ENCODE peak calls at places on chromosomes 12 and 14, in nine cellular contexts. One of them, this sample, is unnamed.

GRCh38 chr12:18782827-18783226 is 44.9 kb downstream of the CAPZA3 start:
- DNase-seq in HCT116: no peak
- DNase-seq in activated CD8-positive, alpha-beta memory T cell treated with anti-CD3 and anti-CD28 coated beads for 24 hours: no peak
- DNase-seq in H9: no peak
- DNase-seq in GOT3: no peak
- DNase-seq in stimulated activated CD8-positive, alpha-beta memory T cell treated with anti-CD3 and anti-CD28 coated beads, Interleukin-7, amount 100 ng/mL, for 24 hours: no peak
- DNase-seq in iPS-NIHi11: no peak
- DNase-seq in progenitor cell of endocrine pancreas: no peak
- DNase-seq in epithelial cell of prostate: no peak
- DNase-seq in this sample: no peak

GRCh38 chr12:9707864-9708808 is 24.8 kb downstream of the CLECL1 start:
- DNase-seq in HCT116: peak
- DNase-seq in activated CD8-positive, alpha-beta memory T cell treated with anti-CD3 and anti-CD28 coated beads for 24 hours: peak
- DNase-seq in H9: peak
- DNase-seq in GOT3: no peak
- DNase-seq in stimulated activated CD8-positive, alpha-beta memory T cell treated with anti-CD3 and anti-CD28 coated beads, Interleukin-7, amount 100 ng/mL, for 24 hours: peak
- DNase-seq in iPS-NIHi11: peak
- DNase-seq in progenitor cell of endocrine pancreas: peak
- DNase-seq in epithelial cell of prostate: no peak
- DNase-seq in this sample: no peak

GRCh38 chr12:51695241-51696010 is 104.4 kb downstream of the SCN8A start:
- DNase-seq in HCT116: no peak
- DNase-seq in activated CD8-positive, alpha-beta memory T cell treated with anti-CD3 and anti-CD28 coated beads for 24 hours: no peak
- DNase-seq in H9: no peak
- DNase-seq in GOT3: no peak
- DNase-seq in stimulated activated CD8-positive, alpha-beta memory T cell treated with anti-CD3 and anti-CD28 coated beads, Interleukin-7, amount 100 ng/mL, for 24 hours: no peak
- DNase-seq in iPS-NIHi11: no peak
- DNase-seq in progenitor cell of endocrine pancreas: no peak
- DNase-seq in epithelial cell of prostate: no peak
- DNase-seq in this sample: no peak

GRCh38 chr12:95118788-95119179 is 45.4 kb upstream of the NR2C1 start:
- DNase-seq in HCT116: no peak
- DNase-seq in activated CD8-positive, alpha-beta memory T cell treated with anti-CD3 and anti-CD28 coated beads for 24 hours: no peak
- DNase-seq in H9: no peak
- DNase-seq in GOT3: no peak
- DNase-seq in stimulated activated CD8-positive, alpha-beta memory T cell treated with anti-CD3 and anti-CD28 coated beads, Interleukin-7, amount 100 ng/mL, for 24 hours: no peak
- DNase-seq in iPS-NIHi11: no peak
- DNase-seq in progenitor cell of endocrine pancreas: no peak
- DNase-seq in epithelial cell of prostate: no peak
- DNase-seq in this sample: no peak

GRCh38 chr14:74648643-74649042 is 36.6 kb upstream of the LTBP2 start:
- DNase-seq in HCT116: no peak
- DNase-seq in activated CD8-positive, alpha-beta memory T cell treated with anti-CD3 and anti-CD28 coated beads for 24 hours: peak
- DNase-seq in H9: no peak
- DNase-seq in GOT3: no peak
- DNase-seq in stimulated activated CD8-positive, alpha-beta memory T cell treated with anti-CD3 and anti-CD28 coated beads, Interleukin-7, amount 100 ng/mL, for 24 hours: no peak
- DNase-seq in iPS-NIHi11: no peak
- DNase-seq in progenitor cell of endocrine pancreas: no peak
- DNase-seq in epithelial cell of prostate: no peak
- DNase-seq in this sample: no peak

GRCh38 chr12:19496249-19497208 is 57.2 kb downstream of the AEBP2 start:
- DNase-seq in HCT116: no peak
- DNase-seq in activated CD8-positive, alpha-beta memory T cell treated with anti-CD3 and anti-CD28 coated beads for 24 hours: no peak
- DNase-seq in H9: no peak
- DNase-seq in GOT3: no peak
- DNase-seq in stimulated activated CD8-positive, alpha-beta memory T cell treated with anti-CD3 and anti-CD28 coated beads, Interleukin-7, amount 100 ng/mL, for 24 hours: no peak
- DNase-seq in iPS-NIHi11: no peak
- DNase-seq in progenitor cell of endocrine pancreas: no peak
- DNase-seq in epithelial cell of prostate: no peak
- DNase-seq in this sample: no peak

GRCh38 chr12:57268264-57268663 is 17.3 kb upstream of the STAC3 start:
- DNase-seq in HCT116: no peak
- DNase-seq in activated CD8-positive, alpha-beta memory T cell treated with anti-CD3 and anti-CD28 coated beads for 24 hours: no peak
- DNase-seq in H9: no peak
- DNase-seq in GOT3: no peak
- DNase-seq in stimulated activated CD8-positive, alpha-beta memory T cell treated with anti-CD3 and anti-CD28 coated beads, Interleukin-7, amount 100 ng/mL, for 24 hours: no peak
- DNase-seq in iPS-NIHi11: no peak
- DNase-seq in progenitor cell of endocrine pancreas: no peak
- DNase-seq in epithelial cell of prostate: no peak
- DNase-seq in this sample: no peak

GRCh38 chr12:230925-231671 is 17.1 kb upstream of the SLC6A12 start:
- DNase-seq in HCT116: no peak
- DNase-seq in activated CD8-positive, alpha-beta memory T cell treated with anti-CD3 and anti-CD28 coated beads for 24 hours: no peak
- DNase-seq in H9: peak
- DNase-seq in GOT3: no peak
- DNase-seq in stimulated activated CD8-positive, alpha-beta memory T cell treated with anti-CD3 and anti-CD28 coated beads, Interleukin-7, amount 100 ng/mL, for 24 hours: no peak
- DNase-seq in iPS-NIHi11: no peak
- DNase-seq in progenitor cell of endocrine pancreas: no peak
- DNase-seq in epithelial cell of prostate: no peak
- DNase-seq in this sample: no peak

GRCh38 chr12:45377815-45378214 is 161.9 kb downstream of the ANO6 start:
- DNase-seq in HCT116: no peak
- DNase-seq in activated CD8-positive, alpha-beta memory T cell treated with anti-CD3 and anti-CD28 coated beads for 24 hours: no peak
- DNase-seq in H9: no peak
- DNase-seq in GOT3: no peak
- DNase-seq in stimulated activated CD8-positive, alpha-beta memory T cell treated with anti-CD3 and anti-CD28 coated beads, Interleukin-7, amount 100 ng/mL, for 24 hours: no peak
- DNase-seq in iPS-NIHi11: no peak
- DNase-seq in progenitor cell of endocrine pancreas: no peak
- DNase-seq in epithelial cell of prostate: no peak
- DNase-seq in this sample: no peak

GRCh38 chr14:78688503-78688902 is 518.3 kb downstream of the NRXN3 start:
- DNase-seq in HCT116: no peak
- DNase-seq in activated CD8-positive, alpha-beta memory T cell treated with anti-CD3 and anti-CD28 coated beads for 24 hours: no peak
- DNase-seq in H9: no peak
- DNase-seq in GOT3: no peak
- DNase-seq in stimulated activated CD8-positive, alpha-beta memory T cell treated with anti-CD3 and anti-CD28 coated beads, Interleukin-7, amount 100 ng/mL, for 24 hours: no peak
- DNase-seq in iPS-NIHi11: no peak
- DNase-seq in progenitor cell of endocrine pancreas: no peak
- DNase-seq in epithelial cell of prostate: no peak
- DNase-seq in this sample: no peak

GRCh38 chr12:93714382-93714781 is 37.2 kb downstream of the CRADD start:
- DNase-seq in HCT116: no peak
- DNase-seq in activated CD8-positive, alpha-beta memory T cell treated with anti-CD3 and anti-CD28 coated beads for 24 hours: no peak
- DNase-seq in H9: no peak
- DNase-seq in GOT3: no peak
- DNase-seq in stimulated activated CD8-positive, alpha-beta memory T cell treated with anti-CD3 and anti-CD28 coated beads, Interleukin-7, amount 100 ng/mL, for 24 hours: no peak
- DNase-seq in iPS-NIHi11: no peak
- DNase-seq in progenitor cell of endocrine pancreas: no peak
- DNase-seq in epithelial cell of prostate: no peak
- DNase-seq in this sample: no peak

GRCh38 chr12:90085491-90086274 is 377.0 kb upstream of the ATP2B1 start:
- DNase-seq in HCT116: no peak
- DNase-seq in activated CD8-positive, alpha-beta memory T cell treated with anti-CD3 and anti-CD28 coated beads for 24 hours: no peak
- DNase-seq in H9: no peak
- DNase-seq in GOT3: no peak
- DNase-seq in stimulated activated CD8-positive, alpha-beta memory T cell treated with anti-CD3 and anti-CD28 coated beads, Interleukin-7, amount 100 ng/mL, for 24 hours: no peak
- DNase-seq in iPS-NIHi11: no peak
- DNase-seq in progenitor cell of endocrine pancreas: no peak
- DNase-seq in epithelial cell of prostate: no peak
- DNase-seq in this sample: no peak

GRCh38 chr12:27779416-27779815 is 617 bp upstream of the KLHL42 start:
- DNase-seq in HCT116: no peak
- DNase-seq in activated CD8-positive, alpha-beta memory T cell treated with anti-CD3 and anti-CD28 coated beads for 24 hours: no peak
- DNase-seq in H9: peak
- DNase-seq in GOT3: no peak
- DNase-seq in stimulated activated CD8-positive, alpha-beta memory T cell treated with anti-CD3 and anti-CD28 coated beads, Interleukin-7, amount 100 ng/mL, for 24 hours: no peak
- DNase-seq in iPS-NIHi11: peak
- DNase-seq in progenitor cell of endocrine pancreas: peak
- DNase-seq in epithelial cell of prostate: no peak
- DNase-seq in this sample: no peak

GRCh38 chr12:56338643-56339422 is at the start of gene IL23A:
- DNase-seq in HCT116: no peak
- DNase-seq in activated CD8-positive, alpha-beta memory T cell treated with anti-CD3 and anti-CD28 coated beads for 24 hours: peak
- DNase-seq in H9: peak
- DNase-seq in GOT3: no peak
- DNase-seq in stimulated activated CD8-positive, alpha-beta memory T cell treated with anti-CD3 and anti-CD28 coated beads, Interleukin-7, amount 100 ng/mL, for 24 hours: peak
- DNase-seq in iPS-NIHi11: peak
- DNase-seq in progenitor cell of endocrine pancreas: no peak
- DNase-seq in epithelial cell of prostate: peak
- DNase-seq in this sample: no peak

GRCh38 chr14:105199093-105199492 is 18.0 kb upstream of the NUDT14 start:
- DNase-seq in HCT116: no peak
- DNase-seq in activated CD8-positive, alpha-beta memory T cell treated with anti-CD3 and anti-CD28 coated beads for 24 hours: no peak
- DNase-seq in H9: no peak
- DNase-seq in GOT3: no peak
- DNase-seq in stimulated activated CD8-positive, alpha-beta memory T cell treated with anti-CD3 and anti-CD28 coated beads, Interleukin-7, amount 100 ng/mL, for 24 hours: no peak
- DNase-seq in iPS-NIHi11: no peak
- DNase-seq in progenitor cell of endocrine pancreas: no peak
- DNase-seq in epithelial cell of prostate: no peak
- DNase-seq in this sample: no peak

GRCh38 chr14:104115691-104116543 is 22.5 kb upstream of the KIF26A start:
- DNase-seq in HCT116: no peak
- DNase-seq in activated CD8-positive, alpha-beta memory T cell treated with anti-CD3 and anti-CD28 coated beads for 24 hours: no peak
- DNase-seq in H9: peak
- DNase-seq in GOT3: no peak
- DNase-seq in stimulated activated CD8-positive, alpha-beta memory T cell treated with anti-CD3 and anti-CD28 coated beads, Interleukin-7, amount 100 ng/mL, for 24 hours: no peak
- DNase-seq in iPS-NIHi11: no peak
- DNase-seq in progenitor cell of endocrine pancreas: no peak
- DNase-seq in epithelial cell of prostate: no peak
- DNase-seq in this sample: no peak

GRCh38 chr14:95185452-95186392 is 28.4 kb upstream of the DICER1 start:
- DNase-seq in HCT116: no peak
- DNase-seq in activated CD8-positive, alpha-beta memory T cell treated with anti-CD3 and anti-CD28 coated beads for 24 hours: no peak
- DNase-seq in H9: no peak
- DNase-seq in GOT3: no peak
- DNase-seq in stimulated activated CD8-positive, alpha-beta memory T cell treated with anti-CD3 and anti-CD28 coated beads, Interleukin-7, amount 100 ng/mL, for 24 hours: no peak
- DNase-seq in iPS-NIHi11: no peak
- DNase-seq in progenitor cell of endocrine pancreas: no peak
- DNase-seq in epithelial cell of prostate: no peak
- DNase-seq in this sample: peak

GRCh38 chr14:105861985-105862465 is 335.6 kb downstream of the TMEM121 start:
- DNase-seq in HCT116: no peak
- DNase-seq in activated CD8-positive, alpha-beta memory T cell treated with anti-CD3 and anti-CD28 coated beads for 24 hours: peak
- DNase-seq in H9: no peak
- DNase-seq in GOT3: no peak
- DNase-seq in stimulated activated CD8-positive, alpha-beta memory T cell treated with anti-CD3 and anti-CD28 coated beads, Interleukin-7, amount 100 ng/mL, for 24 hours: peak
- DNase-seq in iPS-NIHi11: no peak
- DNase-seq in progenitor cell of endocrine pancreas: no peak
- DNase-seq in epithelial cell of prostate: no peak
- DNase-seq in this sample: no peak

GRCh38 chr14:76015668-76016067 is 30.1 kb downstream of the IFT43 start:
- DNase-seq in HCT116: no peak
- DNase-seq in activated CD8-positive, alpha-beta memory T cell treated with anti-CD3 and anti-CD28 coated beads for 24 hours: no peak
- DNase-seq in H9: no peak
- DNase-seq in GOT3: no peak
- DNase-seq in stimulated activated CD8-positive, alpha-beta memory T cell treated with anti-CD3 and anti-CD28 coated beads, Interleukin-7, amount 100 ng/mL, for 24 hours: no peak
- DNase-seq in iPS-NIHi11: no peak
- DNase-seq in progenitor cell of endocrine pancreas: no peak
- DNase-seq in epithelial cell of prostate: no peak
- DNase-seq in this sample: no peak

GRCh38 chr12:71045781-71046180 is 112.0 kb downstream of the TSPAN8 start:
- DNase-seq in HCT116: no peak
- DNase-seq in activated CD8-positive, alpha-beta memory T cell treated with anti-CD3 and anti-CD28 coated beads for 24 hours: no peak
- DNase-seq in H9: no peak
- DNase-seq in GOT3: peak
- DNase-seq in stimulated activated CD8-positive, alpha-beta memory T cell treated with anti-CD3 and anti-CD28 coated beads, Interleukin-7, amount 100 ng/mL, for 24 hours: no peak
- DNase-seq in iPS-NIHi11: no peak
- DNase-seq in progenitor cell of endocrine pancreas: no peak
- DNase-seq in epithelial cell of prostate: no peak
- DNase-seq in this sample: peak

GRCh38 chr12:12008931-12009611 is 61.7 kb upstream of the BCL2L14 start:
- DNase-seq in HCT116: no peak
- DNase-seq in activated CD8-positive, alpha-beta memory T cell treated with anti-CD3 and anti-CD28 coated beads for 24 hours: peak
- DNase-seq in H9: peak
- DNase-seq in GOT3: no peak
- DNase-seq in stimulated activated CD8-positive, alpha-beta memory T cell treated with anti-CD3 and anti-CD28 coated beads, Interleukin-7, amount 100 ng/mL, for 24 hours: no peak
- DNase-seq in iPS-NIHi11: peak
- DNase-seq in progenitor cell of endocrine pancreas: no peak
- DNase-seq in epithelial cell of prostate: peak
- DNase-seq in this sample: no peak